ENCODE peak calls at places on chromosomes 13 and 19, in seven cellular contexts. M is H54, Q is chondrocyte, U is uterus, G is EL, F is HAP-1, O is PC-3. C is an unnamed sample.

GRCh38 chr13:46134961-46135522 is 30.2 kb upstream of the CPB2 start:
- DNase-seq in M (no peak), G (peak), O (peak), U (no peak), F (no peak), Q (no peak), C (no peak)

GRCh38 chr19:12806242-12807131 is at the start of gene RNASEH2A:
- DNase-seq in F (peak), G (peak), U (peak), O (peak), M (peak), Q (no peak), C (peak)

GRCh38 chr19:34248941-34249340 is 5.4 kb upstream of the GARRE1 start:
- DNase-seq in F (no peak), Q (no peak), U (no peak), M (no peak), O (no peak), G (no peak), C (no peak)

GRCh38 chr13:96817336-96817941 is 176.8 kb downstream of the OXGR1 start:
- DNase-seq in Q (no peak), O (peak), M (no peak), U (no peak), F (peak), G (peak), C (peak)

GRCh38 chr13:70541451-70541850 is 433.2 kb upstream of the KLHL1 start:
- DNase-seq in M (no peak), U (no peak), Q (no peak), F (no peak), O (no peak), G (no peak), C (no peak)

GRCh38 chr13:27283906-27284523 is 13.4 kb downstream of the RASL11A start:
- DNase-seq in F (no peak), O (peak), G (peak), M (no peak), Q (no peak), U (no peak), C (peak)

GRCh38 chr19:55156202-55157063 is 1.1 kb downstream of the TNNI3 start:
- DNase-seq in M (no peak), Q (no peak), F (peak), O (peak), U (no peak), G (peak), C (peak)

GRCh38 chr19:15589760-15590451 is 25.1 kb upstream of the CYP4F8 start:
- DNase-seq in G (no peak), U (no peak), M (no peak), F (no peak), Q (no peak), O (no peak), C (no peak)

GRCh38 chr13:87999141-87999765 is 328.1 kb downstream of the SLITRK5 start:
- DNase-seq in Q (no peak), F (no peak), O (peak), G (peak), U (no peak), M (no peak), C (no peak)

GRCh38 chr13:41177616-41178015 is 16.8 kb downstream of the KBTBD7 start:
- DNase-seq in F (no peak), Q (no peak), G (no peak), M (no peak), U (no peak), O (no peak), C (no peak)

GRCh38 chr19:54489766-54490165 is 12.9 kb upstream of the LAIR2 start:
- DNase-seq in U (no peak), Q (no peak), G (no peak), M (no peak), O (no peak), F (no peak), C (no peak)

GRCh38 chr19:33419763-33420080 is 46.2 kb downstream of the CEBPG start:
- DNase-seq in M (no peak), Q (no peak), G (no peak), F (no peak), O (no peak), U (no peak), C (no peak)

GRCh38 chr19:49507803-49508494 is 4.5 kb upstream of the FCGRT start:
- DNase-seq in M (no peak), U (no peak), G (no peak), O (no peak), F (no peak), Q (no peak), C (no peak)

GRCh38 chr19:13999085-13999484 is 7.0 kb downstream of the RFX1 start:
- DNase-seq in U (no peak), O (no peak), G (no peak), F (no peak), Q (no peak), M (no peak), C (no peak)

GRCh38 chr13:114101325-114101821 is 31.1 kb downstream of the RASA3 start:
- DNase-seq in F (no peak), M (no peak), O (no peak), G (no peak), Q (peak), U (peak), C (no peak)

GRCh38 chr19:17615889-17616685 is 60.6 kb downstream of the COLGALT1 start:
- DNase-seq in G (no peak), F (no peak), Q (peak), U (no peak), O (no peak), M (no peak), C (no peak)

GRCh38 chr19:1046117-1046626 is 6.3 kb downstream of the ABCA7 start:
- DNase-seq in O (no peak), M (no peak), F (no peak), U (no peak), Q (no peak), G (no peak), C (no peak)

GRCh38 chr13:50730496-50731171 is 112.9 kb downstream of the DLEU7 start:
- DNase-seq in G (no peak), Q (no peak), O (no peak), M (no peak), F (no peak), U (no peak), C (no peak)

GRCh38 chr19:36001605-36002004 is 6.6 kb downstream of the SDHAF1 start:
- DNase-seq in M (no peak), Q (no peak), U (no peak), G (no peak), F (no peak), O (no peak), C (no peak)

GRCh38 chr19:17370026-17370587 is 7.0 kb downstream of the PLVAP start:
- DNase-seq in O (no peak), G (no peak), M (no peak), U (no peak), F (no peak), Q (no peak), C (no peak)

GRCh38 chr19:12866416-12867119 is 14.7 kb downstream of the DNASE2 start:
- DNase-seq in O (no peak), M (no peak), F (no peak), U (no peak), Q (no peak), G (no peak), C (no peak)

GRCh38 chr19:49549045-49549444 is 21.2 kb downstream of the RCN3 start:
- DNase-seq in O (no peak), U (no peak), F (no peak), Q (no peak), G (no peak), M (no peak), C (no peak)

GRCh38 chr13:21594715-21595545 is 9.0 kb downstream of the MICU2 start:
- DNase-seq in O (no peak), G (no peak), M (no peak), Q (no peak), U (no peak), F (no peak), C (no peak)

GRCh38 chr19:56874530-56874929 is 34.0 kb upstream of the PEG3 start:
- DNase-seq in U (no peak), F (no peak), M (no peak), G (no peak), Q (no peak), O (no peak), C (no peak)

GRCh38 chr13:84917252-84917878 is 881.9 kb downstream of the SLITRK6 start:
- DNase-seq in F (no peak), U (no peak), M (no peak), Q (no peak), G (peak), O (peak), C (peak)